ENCODE peak calls at places on chromosomes 2 and 18, in six cellular contexts. B is HCT116, F is stomach, V is cardiac muscle cell, P is cardiac fibroblast, G is HFFc6. L is an unnamed sample.

GRCh38 chr2:24883946-24884345 is 36.1 kb downstream of the ADCY3 start:
- DNase-seq in B (no peak), F (no peak), V (peak), P (peak), G (no peak), L (no peak)

GRCh38 chr2:120599656-120600055 is 136.0 kb upstream of the GLI2 start:
- DNase-seq in B (no peak), F (no peak), V (no peak), P (no peak), G (no peak), L (no peak)

GRCh38 chr2:208183526-208183925 is 6.3 kb downstream of the C2orf80 start:
- DNase-seq in B (no peak), F (no peak), V (no peak), P (no peak), G (no peak), L (no peak)

GRCh38 chr2:96868555-96869280 is 1.2 kb downstream of the SEMA4C start:
- DNase-seq in B (peak), F (peak), V (peak), P (peak), G (peak), L (peak)

GRCh38 chr2:207474871-207475485 is 54.8 kb upstream of the CREB1 start:
- DNase-seq in B (peak), F (no peak), V (peak), P (peak), G (peak), L (peak)

GRCh38 chr2:46385786-46386577 is 88.8 kb downstream of the EPAS1 start:
- DNase-seq in B (no peak), F (no peak), V (peak), P (peak), G (no peak), L (no peak)

GRCh38 chr2:21279525-21279924 is 155.8 kb downstream of the TDRD15 start:
- DNase-seq in B (no peak), F (no peak), V (no peak), P (no peak), G (no peak), L (no peak)

GRCh38 chr18:63140997-63141776 is 178.4 kb downstream of the BCL2 start:
- DNase-seq in B (no peak), F (no peak), V (no peak), P (no peak), G (no peak), L (no peak)

GRCh38 chr2:96251721-96252292 is 14.0 kb downstream of the TMEM127 start:
- DNase-seq in B (peak), F (peak), V (peak), P (peak), G (peak), L (peak)

GRCh38 chr2:241774419-241775222 is 2.0 kb upstream of the GAL3ST2 start:
- DNase-seq in B (peak), F (peak), V (peak), P (peak), G (peak), L (no peak)

GRCh38 chr2:240491483-240491882 is 56.0 kb downstream of the GPC1 start:
- DNase-seq in B (no peak), F (no peak), V (no peak), P (no peak), G (no peak), L (no peak)
- TF ChIP-seq CTCF in B (no peak), F (no peak), V (no peak), P (no peak), G (no peak), L (no peak)

GRCh38 chr2:74333175-74333574 is 10.0 kb downstream of the SLC4A5 start:
- DNase-seq in B (peak), F (peak), V (peak), P (peak), G (peak), L (no peak)
- TF ChIP-seq CTCF in B (peak), F (no peak), V (peak), P (peak), G (peak), L (peak)

DNA sequence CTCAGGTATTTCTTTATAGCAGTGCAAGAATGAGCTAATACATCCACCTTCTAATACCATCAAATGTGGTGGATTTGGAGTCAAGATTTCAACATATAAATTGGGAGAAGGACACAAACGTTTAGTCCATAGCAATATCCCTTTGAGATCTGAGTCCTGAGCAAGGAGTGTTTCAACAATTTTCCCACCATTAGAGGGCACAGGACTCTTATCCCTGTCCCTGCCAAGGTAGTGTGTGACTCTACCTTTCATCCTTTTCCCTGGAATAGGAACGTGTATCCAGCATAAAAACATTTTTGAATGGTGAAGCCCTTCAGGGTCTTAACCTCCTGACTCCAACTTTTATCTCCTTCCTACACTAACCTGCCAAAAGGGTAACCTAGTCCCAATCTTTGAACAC is 181.3 kb upstream of the SRD5A2 start:
- DNase-seq in B (no peak), F (no peak), V (no peak), P (no peak), G (no peak), L (no peak)
- TF ChIP-seq CTCF in B (no peak), F (no peak), V (no peak), P (no peak), G (no peak), L (no peak)

GRCh38 chr2:118278046-118278445 is 189.8 kb downstream of the INSIG2 start:
- DNase-seq in B (no peak), F (no peak), V (no peak), P (no peak), G (no peak), L (no peak)
- TF ChIP-seq CTCF in B (peak), F (no peak), V (no peak), P (no peak), G (no peak), L (no peak)

DNA sequence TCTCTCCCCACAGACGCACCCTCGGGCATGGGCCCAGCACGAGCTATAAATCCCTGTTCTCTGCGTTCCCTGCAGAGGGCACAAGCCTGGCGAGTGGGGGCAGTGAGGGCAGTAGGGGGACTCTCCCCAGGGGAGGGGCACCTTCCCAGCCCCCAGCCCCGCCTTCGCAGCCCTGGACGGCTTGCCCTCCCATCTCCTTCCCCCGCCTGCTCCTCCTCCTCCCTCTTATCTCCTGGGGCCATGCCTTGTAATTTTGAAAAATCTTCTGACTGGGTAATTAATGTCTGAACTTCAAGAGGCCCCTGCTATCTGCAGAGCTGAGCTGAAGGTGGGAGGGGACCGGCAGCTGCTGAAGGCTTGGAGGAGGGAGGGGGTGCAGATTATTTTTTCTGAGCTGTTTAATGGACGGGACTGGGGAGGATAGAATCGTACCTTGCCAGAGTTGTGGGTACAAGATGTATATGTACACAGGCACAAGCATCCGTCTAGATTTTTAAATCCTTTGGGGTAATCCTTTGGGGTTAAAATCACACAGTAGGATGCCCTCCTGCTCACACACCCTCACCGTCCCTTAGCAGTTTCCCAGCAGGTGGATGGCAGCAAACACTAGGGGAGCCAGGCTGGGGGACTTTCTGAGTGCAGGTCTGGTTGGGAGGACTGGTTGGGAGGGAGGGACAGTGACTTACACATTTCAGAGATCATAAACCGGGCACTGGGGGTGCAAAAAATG is 121.9 kb downstream of the SMAD7 start:
- DNase-seq in B (no peak), F (peak), V (no peak), P (no peak), G (no peak), L (no peak)
- TF ChIP-seq CTCF in B (no peak), F (no peak), V (no peak), P (no peak), G (no peak), L (no peak)

GRCh38 chr2:179440642-179441251 is 176.1 kb upstream of the SESTD1 start:
- DNase-seq in B (peak), F (no peak), V (peak), P (peak), G (peak), L (no peak)
- TF ChIP-seq CTCF in B (peak), F (no peak), V (peak), P (peak), G (peak), L (peak)

DNA sequence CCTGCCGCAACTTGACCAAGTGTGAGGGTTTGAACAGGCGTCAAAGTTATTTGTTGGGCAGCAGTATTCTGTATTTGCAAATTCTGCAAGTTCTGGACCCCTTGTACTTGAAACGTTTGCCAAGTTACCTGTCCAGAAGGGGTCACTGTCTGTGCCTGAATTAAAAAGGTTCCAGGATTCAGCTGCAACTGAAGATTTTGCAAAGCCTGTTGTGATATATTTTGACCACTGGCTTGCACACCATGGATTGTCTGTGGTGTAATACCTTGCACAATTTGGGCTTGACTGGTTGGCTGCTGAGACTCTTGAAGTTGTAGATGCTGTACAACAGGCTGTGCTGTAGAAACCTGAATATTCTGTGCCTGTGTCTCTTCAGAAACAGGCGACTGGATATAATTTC is 10.2 kb downstream of the SP3 start:
- DNase-seq in B (no peak), F (no peak), V (no peak), P (no peak), G (no peak), L (no peak)
- TF ChIP-seq CTCF in B (peak), F (no peak), V (no peak), P (no peak), G (peak), L (no peak)